ENCODE peak calls at places on chromosome 15, in nine cellular contexts. One of them, this sample, is unnamed.

GRCh38 chr15:95668201-95668600 is 662.3 kb upstream of the NR2F2 start:
- DNase-seq in body of pancreas: no peak
- DNase-seq in M059J: no peak
- DNase-seq in stomach: no peak
- DNase-seq in HCT116: no peak
- DNase-seq in NCI-H2029 treated with DMSO at 0.1 percent for 48 hours: no peak
- DNase-seq in amniotic stem cell: no peak
- DNase-seq in DMS 273 treated with DMSO at 0.1 percent for 48 hours: no peak
- DNase-seq in OCI-LY7: no peak
- DNase-seq in this sample: no peak

GRCh38 chr15:55770808-55771207 is 27.9 kb upstream of the PRTG start:
- DNase-seq in amniotic stem cell: no peak
- DNase-seq in NCI-H2029 treated with DMSO at 0.1 percent for 48 hours: no peak
- DNase-seq in body of pancreas: no peak
- DNase-seq in M059J: no peak
- DNase-seq in stomach: no peak
- DNase-seq in DMS 273 treated with DMSO at 0.1 percent for 48 hours: peak
- DNase-seq in HCT116: no peak
- DNase-seq in OCI-LY7: no peak
- DNase-seq in this sample: no peak

GRCh38 chr15:52148409-52148808 is 35.8 kb upstream of the BCL2L10 start:
- DNase-seq in stomach: no peak
- DNase-seq in NCI-H2029 treated with DMSO at 0.1 percent for 48 hours: no peak
- DNase-seq in amniotic stem cell: no peak
- DNase-seq in HCT116: no peak
- DNase-seq in M059J: no peak
- DNase-seq in OCI-LY7: no peak
- DNase-seq in body of pancreas: no peak
- DNase-seq in DMS 273 treated with DMSO at 0.1 percent for 48 hours: no peak
- DNase-seq in this sample: no peak

GRCh38 chr15:79967331-79968182 is 3.4 kb downstream of the BCL2A1 start:
- DNase-seq in OCI-LY7: no peak
- DNase-seq in HCT116: no peak
- DNase-seq in stomach: no peak
- DNase-seq in amniotic stem cell: no peak
- DNase-seq in body of pancreas: no peak
- DNase-seq in NCI-H2029 treated with DMSO at 0.1 percent for 48 hours: no peak
- DNase-seq in DMS 273 treated with DMSO at 0.1 percent for 48 hours: no peak
- DNase-seq in M059J: no peak
- DNase-seq in this sample: no peak

GRCh38 chr15:37220949-37221670 is 120.8 kb upstream of the MEIS2 start:
- DNase-seq in DMS 273 treated with DMSO at 0.1 percent for 48 hours: no peak
- DNase-seq in HCT116: no peak
- DNase-seq in NCI-H2029 treated with DMSO at 0.1 percent for 48 hours: no peak
- DNase-seq in body of pancreas: no peak
- DNase-seq in M059J: no peak
- DNase-seq in stomach: no peak
- DNase-seq in OCI-LY7: no peak
- DNase-seq in amniotic stem cell: no peak
- DNase-seq in this sample: no peak

GRCh38 chr15:93066103-93066725 is 22.8 kb downstream of the RGMA start:
- DNase-seq in M059J: no peak
- DNase-seq in OCI-LY7: no peak
- DNase-seq in DMS 273 treated with DMSO at 0.1 percent for 48 hours: no peak
- DNase-seq in amniotic stem cell: no peak
- DNase-seq in HCT116: no peak
- DNase-seq in body of pancreas: no peak
- DNase-seq in stomach: no peak
- DNase-seq in NCI-H2029 treated with DMSO at 0.1 percent for 48 hours: no peak
- DNase-seq in this sample: peak

GRCh38 chr15:66738116-66738515 is 36.1 kb downstream of the SMAD6 start:
- DNase-seq in NCI-H2029 treated with DMSO at 0.1 percent for 48 hours: no peak
- DNase-seq in body of pancreas: no peak
- DNase-seq in stomach: no peak
- DNase-seq in M059J: no peak
- DNase-seq in amniotic stem cell: no peak
- DNase-seq in OCI-LY7: no peak
- DNase-seq in HCT116: no peak
- DNase-seq in DMS 273 treated with DMSO at 0.1 percent for 48 hours: no peak
- DNase-seq in this sample: no peak

GRCh38 chr15:74791667-74792066 is 9.8 kb downstream of the CSK start:
- DNase-seq in DMS 273 treated with DMSO at 0.1 percent for 48 hours: no peak
- DNase-seq in OCI-LY7: no peak
- DNase-seq in stomach: no peak
- DNase-seq in amniotic stem cell: no peak
- DNase-seq in M059J: no peak
- DNase-seq in NCI-H2029 treated with DMSO at 0.1 percent for 48 hours: no peak
- DNase-seq in HCT116: no peak
- DNase-seq in body of pancreas: no peak
- DNase-seq in this sample: no peak

GRCh38 chr15:31517711-31518110 is 191.1 kb downstream of the KLF13 start:
- DNase-seq in DMS 273 treated with DMSO at 0.1 percent for 48 hours: no peak
- DNase-seq in NCI-H2029 treated with DMSO at 0.1 percent for 48 hours: no peak
- DNase-seq in HCT116: no peak
- DNase-seq in M059J: no peak
- DNase-seq in body of pancreas: no peak
- DNase-seq in stomach: no peak
- DNase-seq in OCI-LY7: no peak
- DNase-seq in amniotic stem cell: no peak
- DNase-seq in this sample: no peak

GRCh38 chr15:63354771-63355650 is 26.6 kb downstream of the CA12 start:
- DNase-seq in HCT116: no peak
- DNase-seq in amniotic stem cell: no peak
- DNase-seq in DMS 273 treated with DMSO at 0.1 percent for 48 hours: no peak
- DNase-seq in body of pancreas: peak
- DNase-seq in M059J: no peak
- DNase-seq in stomach: no peak
- DNase-seq in OCI-LY7: no peak
- DNase-seq in NCI-H2029 treated with DMSO at 0.1 percent for 48 hours: no peak
- DNase-seq in this sample: no peak

GRCh38 chr15:34753236-34753894 is 1.4 kb downstream of the GJD2 start:
- DNase-seq in M059J: peak
- DNase-seq in NCI-H2029 treated with DMSO at 0.1 percent for 48 hours: no peak
- DNase-seq in amniotic stem cell: peak
- DNase-seq in DMS 273 treated with DMSO at 0.1 percent for 48 hours: no peak
- DNase-seq in OCI-LY7: no peak
- DNase-seq in body of pancreas: peak
- DNase-seq in HCT116: no peak
- DNase-seq in stomach: no peak
- DNase-seq in this sample: no peak

GRCh38 chr15:63348392-63348791 is 33.3 kb downstream of the CA12 start:
- DNase-seq in HCT116: no peak
- DNase-seq in NCI-H2029 treated with DMSO at 0.1 percent for 48 hours: no peak
- DNase-seq in OCI-LY7: no peak
- DNase-seq in stomach: peak
- DNase-seq in DMS 273 treated with DMSO at 0.1 percent for 48 hours: peak
- DNase-seq in M059J: peak
- DNase-seq in amniotic stem cell: peak
- DNase-seq in body of pancreas: peak
- DNase-seq in this sample: peak

This sample was measured in psoas muscle.